ENCODE peak calls at places on chromosome 2, in seven cellular contexts. One of them, this sample, is unnamed.

GRCh38 chr2:131046580-131047274 is 46.5 kb downstream of the FAM168B start:
- DNase-seq in hypothalamus: no peak
- DNase-seq in GM04504: no peak
- DNase-seq in BJ: no peak
- DNase-seq in T-cell: no peak
- DNase-seq in A673: no peak
- DNase-seq in activated CD4-positive, alpha-beta T cell treated with anti-CD3 and anti-CD28 coated beads, Interleukin-2, amount 50 U/mL, for 48 hours: no peak
- DNase-seq in this sample: no peak

GRCh38 chr2:36388472-36388871 is 32.9 kb downstream of the CRIM1 start:
- DNase-seq in BJ: no peak
- DNase-seq in A673: no peak
- DNase-seq in hypothalamus: no peak
- DNase-seq in activated CD4-positive, alpha-beta T cell treated with anti-CD3 and anti-CD28 coated beads, Interleukin-2, amount 50 U/mL, for 48 hours: no peak
- DNase-seq in T-cell: no peak
- DNase-seq in GM04504: no peak
- DNase-seq in this sample: no peak

GRCh38 chr2:72159211-72159610 is 11.5 kb upstream of the CYP26B1 start:
- DNase-seq in T-cell: no peak
- DNase-seq in BJ: no peak
- DNase-seq in hypothalamus: no peak
- DNase-seq in activated CD4-positive, alpha-beta T cell treated with anti-CD3 and anti-CD28 coated beads, Interleukin-2, amount 50 U/mL, for 48 hours: no peak
- DNase-seq in GM04504: no peak
- DNase-seq in A673: no peak
- DNase-seq in this sample: no peak

GRCh38 chr2:73078457-73079411 is 7.2 kb upstream of the SFXN5 start:
- DNase-seq in activated CD4-positive, alpha-beta T cell treated with anti-CD3 and anti-CD28 coated beads, Interleukin-2, amount 50 U/mL, for 48 hours: no peak
- DNase-seq in A673: no peak
- DNase-seq in GM04504: no peak
- DNase-seq in BJ: no peak
- DNase-seq in T-cell: no peak
- DNase-seq in hypothalamus: no peak
- DNase-seq in this sample: no peak

GRCh38 chr2:45743531-45744391 is 92.3 kb downstream of the PRKCE start:
- DNase-seq in BJ: no peak
- DNase-seq in hypothalamus: no peak
- DNase-seq in T-cell: no peak
- DNase-seq in GM04504: peak; percentile 70
- DNase-seq in A673: no peak
- DNase-seq in activated CD4-positive, alpha-beta T cell treated with anti-CD3 and anti-CD28 coated beads, Interleukin-2, amount 50 U/mL, for 48 hours: no peak
- DNase-seq in this sample: no peak

GRCh38 chr2:20533993-20534591 is 87.2 kb downstream of the RHOB start:
- DNase-seq in GM04504: no peak
- DNase-seq in T-cell: no peak
- DNase-seq in hypothalamus: no peak
- DNase-seq in activated CD4-positive, alpha-beta T cell treated with anti-CD3 and anti-CD28 coated beads, Interleukin-2, amount 50 U/mL, for 48 hours: no peak
- DNase-seq in BJ: no peak
- DNase-seq in A673: no peak
- DNase-seq in this sample: no peak

GRCh38 chr2:141423212-141423611 is 707.6 kb downstream of the LRP1B start:
- DNase-seq in hypothalamus: no peak
- DNase-seq in BJ: no peak
- DNase-seq in activated CD4-positive, alpha-beta T cell treated with anti-CD3 and anti-CD28 coated beads, Interleukin-2, amount 50 U/mL, for 48 hours: no peak
- DNase-seq in T-cell: no peak
- DNase-seq in GM04504: no peak
- DNase-seq in A673: no peak
- DNase-seq in this sample: no peak

GRCh38 chr2:10875126-10875525 is 36.6 kb upstream of the KCNF1 start:
- DNase-seq in activated CD4-positive, alpha-beta T cell treated with anti-CD3 and anti-CD28 coated beads, Interleukin-2, amount 50 U/mL, for 48 hours: no peak
- DNase-seq in A673: no peak
- DNase-seq in GM04504: no peak
- DNase-seq in BJ: no peak
- DNase-seq in hypothalamus: no peak
- DNase-seq in T-cell: no peak
- DNase-seq in this sample: no peak

GRCh38 chr2:180573951-180574350 is 406.5 kb upstream of the UBE2E3 start:
- DNase-seq in BJ: peak; percentile 21
- DNase-seq in T-cell: no peak
- DNase-seq in A673: no peak
- DNase-seq in hypothalamus: no peak
- DNase-seq in GM04504: no peak
- DNase-seq in activated CD4-positive, alpha-beta T cell treated with anti-CD3 and anti-CD28 coated beads, Interleukin-2, amount 50 U/mL, for 48 hours: no peak
- DNase-seq in this sample: no peak

GRCh38 chr2:26542676-26543505 is 65.0 kb upstream of the OTOF start:
- DNase-seq in A673: no peak
- DNase-seq in activated CD4-positive, alpha-beta T cell treated with anti-CD3 and anti-CD28 coated beads, Interleukin-2, amount 50 U/mL, for 48 hours: no peak
- DNase-seq in GM04504: no peak
- DNase-seq in BJ: no peak
- DNase-seq in hypothalamus: no peak
- DNase-seq in T-cell: no peak
- DNase-seq in this sample: no peak

GRCh38 chr2:26658691-26659346 is 17.7 kb upstream of the CIB4 start:
- DNase-seq in hypothalamus: no peak
- DNase-seq in T-cell: no peak
- DNase-seq in BJ: no peak
- DNase-seq in activated CD4-positive, alpha-beta T cell treated with anti-CD3 and anti-CD28 coated beads, Interleukin-2, amount 50 U/mL, for 48 hours: no peak
- DNase-seq in GM04504: no peak
- DNase-seq in A673: no peak
- DNase-seq in this sample: no peak

GRCh38 chr2:144466637-144467036 is 53.3 kb downstream of the ZEB2 start:
- DNase-seq in T-cell: no peak
- DNase-seq in hypothalamus: no peak
- DNase-seq in activated CD4-positive, alpha-beta T cell treated with anti-CD3 and anti-CD28 coated beads, Interleukin-2, amount 50 U/mL, for 48 hours: no peak
- DNase-seq in BJ: no peak
- DNase-seq in A673: no peak
- DNase-seq in GM04504: no peak
- DNase-seq in this sample: no peak

GRCh38 chr2:223219872-223220621 is 168.1 kb downstream of the KCNE4 start:
- DNase-seq in T-cell: no peak
- DNase-seq in A673: no peak
- DNase-seq in BJ: no peak
- DNase-seq in activated CD4-positive, alpha-beta T cell treated with anti-CD3 and anti-CD28 coated beads, Interleukin-2, amount 50 U/mL, for 48 hours: no peak
- DNase-seq in hypothalamus: no peak
- DNase-seq in GM04504: no peak
- DNase-seq in this sample: no peak

GRCh38 chr2:178404380-178404767 is 46.6 kb downstream of the PRKRA start:
- DNase-seq in hypothalamus: no peak
- DNase-seq in BJ: peak; percentile 55
- DNase-seq in activated CD4-positive, alpha-beta T cell treated with anti-CD3 and anti-CD28 coated beads, Interleukin-2, amount 50 U/mL, for 48 hours: peak; percentile 25
- DNase-seq in GM04504: peak; percentile 62
- DNase-seq in A673: no peak
- DNase-seq in T-cell: no peak
- DNase-seq in this sample: no peak

GRCh38 chr2:17036343-17036742 is 370.7 kb upstream of the CYRIA start:
- DNase-seq in T-cell: no peak
- DNase-seq in activated CD4-positive, alpha-beta T cell treated with anti-CD3 and anti-CD28 coated beads, Interleukin-2, amount 50 U/mL, for 48 hours: no peak
- DNase-seq in GM04504: no peak
- DNase-seq in BJ: no peak
- DNase-seq in hypothalamus: no peak
- DNase-seq in A673: no peak
- DNase-seq in this sample: no peak

GRCh38 chr2:100292022-100292580 is 30.2 kb downstream of the LONRF2 start:
- DNase-seq in A673: peak; percentile 63
- DNase-seq in hypothalamus: peak; percentile 24
- DNase-seq in activated CD4-positive, alpha-beta T cell treated with anti-CD3 and anti-CD28 coated beads, Interleukin-2, amount 50 U/mL, for 48 hours: peak; percentile 42
- DNase-seq in T-cell: no peak
- DNase-seq in BJ: no peak
- DNase-seq in GM04504: peak; percentile 28
- DNase-seq in this sample: no peak

GRCh38 chr2:234191819-234192407 is 141.4 kb downstream of the SPP2 start:
- DNase-seq in GM04504: no peak
- DNase-seq in A673: no peak
- DNase-seq in activated CD4-positive, alpha-beta T cell treated with anti-CD3 and anti-CD28 coated beads, Interleukin-2, amount 50 U/mL, for 48 hours: no peak
- DNase-seq in BJ: no peak
- DNase-seq in hypothalamus: no peak
- DNase-seq in T-cell: no peak
- DNase-seq in this sample: no peak

GRCh38 chr2:200302940-200303727 is 3.4 kb upstream of the SPATS2L start:
- DNase-seq in A673: no peak
- DNase-seq in BJ: no peak
- DNase-seq in T-cell: no peak
- DNase-seq in GM04504: no peak
- DNase-seq in activated CD4-positive, alpha-beta T cell treated with anti-CD3 and anti-CD28 coated beads, Interleukin-2, amount 50 U/mL, for 48 hours: peak; percentile 9
- DNase-seq in hypothalamus: no peak
- DNase-seq in this sample: no peak

GRCh38 chr2:209771474-209772292 is at the start of gene UNC80:
- DNase-seq in activated CD4-positive, alpha-beta T cell treated with anti-CD3 and anti-CD28 coated beads, Interleukin-2, amount 50 U/mL, for 48 hours: peak; percentile 29
- DNase-seq in GM04504: peak; percentile 21
- DNase-seq in hypothalamus: peak; percentile 66
- DNase-seq in BJ: no peak
- DNase-seq in A673: peak; percentile 64
- DNase-seq in T-cell: no peak
- DNase-seq in this sample: no peak

GRCh38 chr2:130791617-130791939 is 36.2 kb downstream of the AMER3 start:
- DNase-seq in GM04504: no peak
- DNase-seq in T-cell: no peak
- DNase-seq in activated CD4-positive, alpha-beta T cell treated with anti-CD3 and anti-CD28 coated beads, Interleukin-2, amount 50 U/mL, for 48 hours: no peak
- DNase-seq in A673: no peak
- DNase-seq in hypothalamus: no peak
- DNase-seq in BJ: no peak
- DNase-seq in this sample: no peak

GRCh38 chr2:45941758-45942738 is 290.6 kb downstream of the PRKCE start:
- DNase-seq in GM04504: no peak
- DNase-seq in hypothalamus: no peak
- DNase-seq in T-cell: no peak
- DNase-seq in A673: peak; percentile 90
- DNase-seq in activated CD4-positive, alpha-beta T cell treated with anti-CD3 and anti-CD28 coated beads, Interleukin-2, amount 50 U/mL, for 48 hours: no peak
- DNase-seq in BJ: no peak
- DNase-seq in this sample: no peak

GRCh38 chr2:26284132-26284531 is 39.4 kb downstream of the HADHB start:
- DNase-seq in activated CD4-positive, alpha-beta T cell treated with anti-CD3 and anti-CD28 coated beads, Interleukin-2, amount 50 U/mL, for 48 hours: no peak
- DNase-seq in hypothalamus: no peak
- DNase-seq in GM04504: no peak
- DNase-seq in T-cell: no peak
- DNase-seq in A673: no peak
- DNase-seq in BJ: peak; percentile 28
- DNase-seq in this sample: no peak

GRCh38 chr2:220789961-220790360 is 782.1 kb downstream of the EPHA4 start:
- DNase-seq in activated CD4-positive, alpha-beta T cell treated with anti-CD3 and anti-CD28 coated beads, Interleukin-2, amount 50 U/mL, for 48 hours: no peak
- DNase-seq in A673: no peak
- DNase-seq in BJ: peak; percentile 54
- DNase-seq in T-cell: no peak
- DNase-seq in hypothalamus: no peak
- DNase-seq in GM04504: peak; percentile 54
- DNase-seq in this sample: no peak

GRCh38 chr2:161766334-161766733 is 142.1 kb downstream of the SLC4A10 start:
- DNase-seq in activated CD4-positive, alpha-beta T cell treated with anti-CD3 and anti-CD28 coated beads, Interleukin-2, amount 50 U/mL, for 48 hours: no peak
- DNase-seq in T-cell: no peak
- DNase-seq in GM04504: no peak
- DNase-seq in A673: no peak
- DNase-seq in BJ: no peak
- DNase-seq in hypothalamus: no peak
- DNase-seq in this sample: no peak

GRCh38 chr2:195138435-195138834 is 518.6 kb upstream of the SLC39A10 start:
- DNase-seq in hypothalamus: no peak
- DNase-seq in activated CD4-positive, alpha-beta T cell treated with anti-CD3 and anti-CD28 coated beads, Interleukin-2, amount 50 U/mL, for 48 hours: no peak
- DNase-seq in T-cell: no peak
- DNase-seq in A673: no peak
- DNase-seq in GM04504: no peak
- DNase-seq in BJ: no peak
- DNase-seq in this sample: no peak

GRCh38 chr2:172848549-172848948 is 112.9 kb downstream of the RAPGEF4 start:
- DNase-seq in BJ: no peak
- DNase-seq in GM04504: no peak
- DNase-seq in T-cell: no peak
- DNase-seq in activated CD4-positive, alpha-beta T cell treated with anti-CD3 and anti-CD28 coated beads, Interleukin-2, amount 50 U/mL, for 48 hours: no peak
- DNase-seq in A673: no peak
- DNase-seq in hypothalamus: no peak
- DNase-seq in this sample: no peak

GRCh38 chr2:10487144-10488104 is 39.3 kb upstream of the ODC1 start:
- DNase-seq in A673: no peak
- DNase-seq in GM04504: no peak
- DNase-seq in activated CD4-positive, alpha-beta T cell treated with anti-CD3 and anti-CD28 coated beads, Interleukin-2, amount 50 U/mL, for 48 hours: no peak
- DNase-seq in hypothalamus: no peak
- DNase-seq in T-cell: no peak
- DNase-seq in BJ: no peak
- DNase-seq in this sample: no peak

GRCh38 chr2:183803596-183803995 is 679.4 kb downstream of the NUP35 start:
- DNase-seq in T-cell: no peak
- DNase-seq in hypothalamus: no peak
- DNase-seq in BJ: no peak
- DNase-seq in GM04504: no peak
- DNase-seq in A673: no peak
- DNase-seq in activated CD4-positive, alpha-beta T cell treated with anti-CD3 and anti-CD28 coated beads, Interleukin-2, amount 50 U/mL, for 48 hours: no peak
- DNase-seq in this sample: no peak

GRCh38 chr2:39837856-39838453 is 58.9 kb upstream of the THUMPD2 start:
- DNase-seq in hypothalamus: no peak
- DNase-seq in activated CD4-positive, alpha-beta T cell treated with anti-CD3 and anti-CD28 coated beads, Interleukin-2, amount 50 U/mL, for 48 hours: peak; percentile 13
- DNase-seq in GM04504: no peak
- DNase-seq in A673: peak; percentile 57
- DNase-seq in BJ: no peak
- DNase-seq in T-cell: no peak
- DNase-seq in this sample: no peak

This sample was measured in SK-N-MC.